ENCODE peak calls at places on chromosomes 1 and 21, in seven cellular contexts. N is left ventricle myocardium inferior, H is kidney, V is tibial nerve, E is right atrium auricular region, G is Caco-2, T is upper lobe of right lung. U is an unnamed sample.

GRCh38 chr1:27102707-27103468 is 52.0 kb downstream of the SLC9A1 start:
- DNase-seq in N (peak; percentile 79), H (peak; percentile 90), V (peak; percentile 65), E (peak; percentile 85), G (peak; percentile 65), T (peak; percentile 89), U (peak; percentile 70)

GRCh38 chr1:152461544-152461943 is 47.5 kb upstream of the CRNN start:
- DNase-seq in N (peak; percentile 18), H (no peak), V (no peak), E (peak; percentile 66), G (peak; percentile 47), T (no peak), U (peak; percentile 56)

GRCh38 chr1:50181027-50181663 is 72.4 kb downstream of the ELAVL4 start:
- DNase-seq in N (no peak), H (no peak), V (no peak), E (no peak), G (no peak), T (no peak), U (no peak)

GRCh38 chr1:41538741-41539415 is 54.4 kb upstream of the EDN2 start:
- DNase-seq in N (no peak), H (no peak), V (no peak), E (no peak), G (no peak), T (peak; percentile 32), U (no peak)

GRCh38 chr1:150024156-150024555 is 13.6 kb upstream of the OTUD7B start:
- DNase-seq in N (no peak), H (no peak), V (no peak), E (no peak), G (no peak), T (no peak), U (no peak)

GRCh38 chr1:230939806-230940489 is 38.7 kb downstream of the TTC13 start:
- DNase-seq in N (no peak), H (no peak), V (no peak), E (no peak), G (no peak), T (no peak), U (no peak)

GRCh38 chr1:1318131-1318652 is 6.3 kb downstream of the INTS11 start:
- DNase-seq in N (peak; percentile 85), H (no peak), V (peak; percentile 78), E (peak; percentile 88), G (no peak), T (peak; percentile 87), U (no peak)

GRCh38 chr1:31572323-31573104 is 3.8 kb upstream of the TINAGL1 start:
- DNase-seq in N (no peak), H (peak; percentile 41), V (no peak), E (peak; percentile 54), G (peak; percentile 67), T (peak; percentile 67), U (no peak)

GRCh38 chr1:244084763-244085162 is 33.7 kb downstream of the ZBTB18 start:
- DNase-seq in N (no peak), H (no peak), V (no peak), E (no peak), G (no peak), T (no peak), U (no peak)

GRCh38 chr1:224435999-224436398 is 1.4 kb upstream of the WDR26 start:
- DNase-seq in N (no peak), H (no peak), V (no peak), E (no peak), G (no peak), T (no peak), U (no peak)

GRCh38 chr1:87292684-87293493 is 35.8 kb upstream of the LMO4 start:
- DNase-seq in N (no peak), H (no peak), V (peak; percentile 40), E (no peak), G (peak; percentile 53), T (no peak), U (peak; percentile 71)

GRCh38 chr1:41330588-41331545 is 30.4 kb upstream of the FOXO6 start:
- DNase-seq in N (no peak), H (no peak), V (no peak), E (no peak), G (no peak), T (peak; percentile 36), U (no peak)

GRCh38 chr1:36922593-36923251 is 111.6 kb downstream of the GRIK3 start:
- DNase-seq in N (no peak), H (no peak), V (no peak), E (no peak), G (no peak), T (no peak), U (no peak)

GRCh38 chr1:155254714-155255242 is 505 bp downstream of the ENTREP3 start:
- DNase-seq in N (no peak), H (peak; percentile 86), V (no peak), E (no peak), G (no peak), T (peak; percentile 68), U (no peak)

GRCh38 chr1:203555046-203555445 is 61.1 kb downstream of the OPTC start:
- DNase-seq in N (no peak), H (peak; percentile 18), V (no peak), E (no peak), G (no peak), T (no peak), U (no peak)

GRCh38 chr1:192474080-192474683 is 101.4 kb upstream of the RGS1 start:
- DNase-seq in N (no peak), H (no peak), V (no peak), E (no peak), G (no peak), T (no peak), U (peak; percentile 31)

GRCh38 chr1:224906340-224906739 is 23.1 kb upstream of the DNAH14 start:
- DNase-seq in N (no peak), H (no peak), V (no peak), E (no peak), G (no peak), T (no peak), U (no peak)

GRCh38 chr1:101283443-101283842 is 46.6 kb downstream of the S1PR1 start:
- DNase-seq in N (no peak), H (no peak), V (no peak), E (peak; percentile 5), G (no peak), T (no peak), U (no peak)

GRCh38 chr1:7299329-7299799 is 471.7 kb upstream of the VAMP3 start:
- DNase-seq in N (peak; percentile 50), H (peak; percentile 78), V (peak; percentile 25), E (peak; percentile 72), G (no peak), T (no peak), U (no peak)

GRCh38 chr1:13582713-13583443 is 754 bp upstream of the PDPN start:
- DNase-seq in N (no peak), H (no peak), V (no peak), E (no peak), G (no peak), T (no peak), U (no peak)

GRCh38 chr1:50347933-50348332 is 75.3 kb downstream of the DMRTA2 start:
- DNase-seq in N (no peak), H (no peak), V (no peak), E (peak; percentile 18), G (no peak), T (no peak), U (no peak)

GRCh38 chr1:86395771-86396502 is at the start of gene ODF2L:
- DNase-seq in N (peak; percentile 91), H (peak; percentile 97), V (peak; percentile 79), E (peak; percentile 94), G (peak; percentile 82), T (peak; percentile 96), U (peak; percentile 90)

GRCh38 chr21:31766895-31767294 is 35.0 kb upstream of the SCAF4 start:
- DNase-seq in N (no peak), H (no peak), V (no peak), E (no peak), G (no peak), T (no peak), U (no peak)

GRCh38 chr1:75134939-75135828 is 996 bp downstream of the LHX8 start:
- DNase-seq in N (no peak), H (no peak), V (no peak), E (no peak), G (no peak), T (no peak), U (no peak)

GRCh38 chr1:116502915-116503314 is 67.9 kb downstream of the CD58 start:
- DNase-seq in N (no peak), H (no peak), V (no peak), E (no peak), G (no peak), T (no peak), U (no peak)

GRCh38 chr1:32828341-32828740 is 10.9 kb downstream of the S100PBP start:
- DNase-seq in N (no peak), H (no peak), V (no peak), E (no peak), G (no peak), T (no peak), U (no peak)
- TF ChIP-seq CTCF in N (peak; percentile 45), H (no peak), V (no peak), E (peak; percentile 40), G (no peak), T (no peak), U (no peak)

GRCh38 chr1:99266731-99267130 is 2.4 kb downstream of the PLPPR4 start:
- DNase-seq in N (no peak), H (no peak), V (no peak), E (no peak), G (no peak), T (no peak), U (no peak)
- H3K4me3 ChIP-seq in N (no peak overlapping the region), H (no peak overlapping the region), V (no peak overlapping the region), E (no peak overlapping the region), G (no peak overlapping the region), T (no peak overlapping the region), U (no peak overlapping the region)

GRCh38 chr1:153679337-153680119 is 1.0 kb downstream of the NPR1 start:
- DNase-seq in N (peak; percentile 24), H (peak; percentile 79), V (no peak), E (no peak), G (no peak), T (peak; percentile 74), U (no peak)
- TF ChIP-seq CTCF in N (no peak), H (no peak), V (peak; percentile 19), E (peak; percentile 46), G (no peak), T (no peak), U (no peak)

GRCh38 chr1:228377664-228378452 is 28.8 kb downstream of the TRIM11 start:
- DNase-seq in N (no peak), H (peak; percentile 84), V (no peak), E (no peak), G (no peak), T (peak; percentile 72), U (no peak)

GRCh38 chr1:228376651-228377631 is 29.7 kb downstream of the TRIM11 start:
- DNase-seq in N (peak; percentile 12), H (peak; percentile 72), V (no peak), E (no peak), G (no peak), T (peak; percentile 63), U (no peak)

GRCh38 chr1:228379666-228380065 is 27.0 kb downstream of the TRIM11 start:
- DNase-seq in N (no peak), H (peak; percentile 39), V (no peak), E (no peak), G (no peak), T (peak; percentile 46), U (no peak)

GRCh38 chr1:228378453-228379164 is 28.0 kb downstream of the TRIM11 start:
- DNase-seq in N (peak; percentile 74), H (peak; percentile 95), V (peak; percentile 60), E (peak; percentile 73), G (peak; percentile 68), T (peak; percentile 91), U (no peak)

DNA sequence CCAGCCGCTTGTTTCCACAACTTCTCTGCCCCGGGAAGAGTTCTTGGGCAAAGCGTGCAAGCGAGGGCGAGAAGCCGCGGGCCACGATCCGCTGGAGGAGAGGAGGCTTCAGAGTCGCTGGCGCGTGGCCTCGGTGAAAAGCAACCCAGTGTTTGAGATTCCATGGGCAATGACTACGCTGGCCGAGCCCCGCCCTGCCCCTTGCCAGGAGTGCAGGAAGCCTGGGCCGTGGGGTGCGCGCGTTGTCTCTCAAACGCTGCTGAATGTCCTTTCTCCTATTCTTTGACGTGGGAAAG is 27.5 kb downstream of the TRIM11 start:
- DNase-seq in N (no peak), H (no peak), V (no peak), E (no peak), G (no peak), T (peak; percentile 73), U (no peak)
- H3K4me3 ChIP-seq in N (peak overlapping the region; percentile 64), H (peak overlapping the region; percentile 64), V (peak overlapping the region; percentile 53), E (peak overlapping the region; percentile 28), G (no peak overlapping the region), T (peak overlapping the region; percentile 56), U (no peak overlapping the region)

U was measured in GM12865.